ENCODE peak calls at places on chromosome 13, in nine cellular contexts. G, T, N, H, B, Q, F, W and D are unnamed samples.

GRCh38 chr13:31174018-31174417 is 12.3 kb upstream of the HSPH1 start:
- DNase-seq in G (no peak), T (peak), N (no peak), H (no peak), B (no peak), Q (no peak), F (no peak), W (no peak), D (no peak)

GRCh38 chr13:28246891-28247290 is 108.5 kb downstream of the PAN3 start:
- DNase-seq in G (no peak), T (peak), N (no peak), H (no peak), B (no peak), Q (no peak), F (no peak), W (no peak), D (no peak)

GRCh38 chr13:23570099-23570926 is at the start of gene TNFRSF19:
- DNase-seq in G (no peak), T (peak), N (peak), H (peak), B (no peak), Q (peak), F (no peak), W (no peak), D (no peak)

GRCh38 chr13:98809345-98809777 is 56.9 kb upstream of the SLC15A1 start:
- DNase-seq in G (no peak), T (no peak), N (no peak), H (no peak), B (no peak), Q (no peak), F (no peak), W (no peak), D (no peak)

GRCh38 chr13:30735025-30735967 is at the start of gene ALOX5AP:
- DNase-seq in G (no peak), T (no peak), N (no peak), H (no peak), B (no peak), Q (no peak), F (no peak), W (no peak), D (no peak)

GRCh38 chr13:50587839-50588373 is 255.6 kb downstream of the DLEU7 start:
- DNase-seq in G (no peak), T (no peak), N (no peak), H (no peak), B (no peak), Q (no peak), F (no peak), W (no peak), D (no peak)

GRCh38 chr13:73200432-73200831 is 141.6 kb downstream of the KLF5 start:
- DNase-seq in G (no peak), T (no peak), N (no peak), H (no peak), B (no peak), Q (no peak), F (no peak), W (no peak), D (no peak)

GRCh38 chr13:110676511-110677204 is 29.3 kb downstream of the CARS2 start:
- DNase-seq in G (no peak), T (no peak), N (no peak), H (no peak), B (no peak), Q (no peak), F (no peak), W (no peak), D (no peak)

GRCh38 chr13:90999401-90999800 is 348.1 kb upstream of the MIR17HG start:
- DNase-seq in G (no peak), T (no peak), N (no peak), H (no peak), B (no peak), Q (no peak), F (no peak), W (no peak), D (no peak)